ENCODE peak calls at places on chromosomes 16 and 17, in four cellular contexts. H, Q, E and C are unnamed samples.

GRCh38 chr16:51056331-51056730 is 94.7 kb downstream of the SALL1 start:
- DNase-seq in H (no peak), Q (no peak), E (no peak), C (no peak)

GRCh38 chr17:73938706-73939105 is 264.8 kb upstream of the RPL38 start:
- DNase-seq in H (no peak), Q (no peak), E (no peak), C (no peak)

GRCh38 chr17:13601776-13602551 is at the start of gene HS3ST3A1:
- DNase-seq in H (no peak), Q (no peak), E (peak; percentile 66), C (peak; percentile 5)

GRCh38 chr17:2511462-2512369 is at the start of gene METTL16:
- DNase-seq in H (peak; percentile 98), Q (peak; percentile 98), E (peak; percentile 97), C (peak; percentile 98)

GRCh38 chr17:42409467-42410351 is 13.3 kb downstream of the CAVIN1 start:
- DNase-seq in H (peak; percentile 96), Q (peak; percentile 40), E (no peak), C (peak; percentile 79)

GRCh38 chr17:50890675-50891516 is 24.7 kb upstream of the TOB1 start:
- DNase-seq in H (no peak), Q (peak; percentile 45), E (no peak), C (no peak)

GRCh38 chr17:66727634-66728570 is 107.0 kb upstream of the CACNG5 start:
- DNase-seq in H (peak; percentile 41), Q (peak; percentile 78), E (no peak), C (peak; percentile 58)

GRCh38 chr16:57299009-57299718 is 14.7 kb upstream of the PLLP start:
- DNase-seq in H (no peak), Q (peak; percentile 6), E (peak; percentile 28), C (no peak)

GRCh38 chr17:60102632-60103047 is 23.9 kb upstream of the HEATR6 start:
- DNase-seq in H (no peak), Q (no peak), E (no peak), C (peak; percentile 3)

GRCh38 chr17:75498726-75499213 is 16.6 kb downstream of the CASKIN2 start:
- DNase-seq in H (no peak), Q (no peak), E (peak; percentile 65), C (no peak)

GRCh38 chr17:74085434-74085833 is 118.0 kb upstream of the RPL38 start:
- DNase-seq in H (no peak), Q (no peak), E (no peak), C (no peak)

GRCh38 chr17:7352559-7352889 is 562 bp downstream of the KCTD11 start:
- DNase-seq in H (no peak), Q (no peak), E (no peak), C (no peak)
- H3K36me3 ChIP-seq in H (no peaks in the 10 kb centered on the region), Q (no peaks in the 10 kb centered on the region), E (no peaks in the 10 kb centered on the region), C (no peaks in the 10 kb centered on the region)

GRCh38 chr16:27374794-27375499 is 27.0 kb upstream of the IL21R start:
- DNase-seq in H (peak; percentile 35), Q (peak; percentile 44), E (no peak), C (peak; percentile 31)
- TF ChIP-seq POLR2A in H (no peak), Q (no peak), E (no peak), C (no peak)

GRCh38 chr16:1537763-1538289 is 4.4 kb downstream of the TMEM204 start:
- DNase-seq in H (no peak), Q (no peak), E (peak; percentile 40), C (no peak)

GRCh38 chr16:1535391-1536291 is 2.2 kb downstream of the TMEM204 start:
- DNase-seq in H (no peak), Q (no peak), E (peak; percentile 66), C (no peak)

GRCh38 chr16:1537138-1537577 is 3.7 kb downstream of the TMEM204 start:
- DNase-seq in H (no peak), Q (no peak), E (peak; percentile 63), C (no peak)

GRCh38 chr16:1534021-1535020 is 855 bp downstream of the TMEM204 start:
- DNase-seq in H (no peak), Q (no peak), E (peak; percentile 67), C (no peak)

GRCh38 chr16:1536601-1537000 is 3.1 kb downstream of the TMEM204 start:
- DNase-seq in H (no peak), Q (no peak), E (peak; percentile 41), C (no peak)
- H3K4me1 ChIP-seq in H (peaks cover 14% of the 10 kb centered on the region), Q (no peaks in the 10 kb centered on the region), E (peaks cover 76% of the 10 kb centered on the region), C (no peaks in the 10 kb centered on the region)

DNA sequence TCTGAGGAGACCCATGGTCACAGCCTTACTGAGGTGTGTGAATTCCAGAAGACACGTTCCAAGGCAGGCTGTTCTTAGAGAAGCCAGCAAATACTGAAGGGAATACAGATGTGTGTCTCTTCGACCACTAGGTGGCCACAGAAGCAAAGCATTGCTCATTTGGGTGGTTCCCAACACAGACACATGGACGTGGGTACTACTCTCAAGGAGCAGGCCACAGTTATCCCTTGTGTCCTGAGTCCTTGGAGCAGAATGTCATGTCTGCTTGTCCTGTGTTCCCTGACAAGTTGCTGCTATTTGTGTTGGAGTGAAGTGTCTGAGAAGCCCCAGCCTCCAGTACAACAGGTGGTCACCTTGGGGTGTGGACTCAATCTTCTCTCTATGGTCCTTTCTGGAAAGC is 30.3 kb downstream of the HMOX2 start:
- DNase-seq in H (peak; percentile 48), Q (peak; percentile 79), E (no peak), C (peak; percentile 71)
- H3K36me3 ChIP-seq in H (peaks cover 7% of the 10 kb centered on the region), Q (peaks cover 24% of the 10 kb centered on the region), E (peaks cover 49% of the 10 kb centered on the region), C (no peaks in the 10 kb centered on the region)

GRCh38 chr17:28712705-28713415 is 1.2 kb upstream of the PROCA1 start:
- DNase-seq in H (no peak), Q (no peak), E (no peak), C (no peak)

GRCh38 chr17:28711723-28712036 is at the start of gene PROCA1:
- DNase-seq in H (no peak), Q (peak; percentile 25), E (no peak), C (no peak)

GRCh38 chr17:28712037-28712704 is 483 bp upstream of the PROCA1 start:
- DNase-seq in H (no peak), Q (no peak), E (peak; percentile 83), C (no peak)

GRCh38 chr17:28715217-28715616 is 2.5 kb downstream of the RAB34 start:
- DNase-seq in H (no peak), Q (no peak), E (no peak), C (no peak)

DNA sequence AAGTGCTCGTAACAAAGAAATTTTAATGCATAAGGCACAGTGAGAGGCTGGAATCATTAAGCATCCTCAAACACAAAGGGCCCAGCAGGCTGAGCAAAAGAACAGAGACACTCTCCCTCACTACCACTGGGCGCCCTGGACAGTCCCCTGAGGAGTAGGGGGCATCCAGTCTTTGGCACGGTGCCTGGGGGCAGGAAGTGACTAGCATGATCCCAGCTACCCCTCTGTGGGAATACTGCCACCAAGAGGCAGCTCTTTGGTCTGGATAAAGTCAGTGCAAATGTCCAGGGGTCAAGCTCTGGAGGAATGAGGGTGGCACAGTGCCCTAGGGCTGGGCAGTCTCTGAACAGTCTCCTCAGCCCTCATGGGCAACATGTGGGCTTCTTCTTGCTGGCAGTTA is 2.6 kb upstream of the PROCA1 start:
- DNase-seq in H (no peak), Q (no peak), E (peak; percentile 54), C (no peak)
- TF ChIP-seq POLR2A in H (no peak), Q (no peak), E (no peak), C (no peak)

GRCh38 chr16:81547194-81547918 is 102.7 kb downstream of the CMIP start:
- DNase-seq in H (no peak), Q (no peak), E (no peak), C (no peak)

GRCh38 chr16:81548551-81548900 is 103.9 kb downstream of the CMIP start:
- DNase-seq in H (no peak), Q (no peak), E (no peak), C (no peak)

GRCh38 chr16:81545470-81546175 is 101.0 kb downstream of the CMIP start:
- DNase-seq in H (no peak), Q (no peak), E (no peak), C (no peak)

GRCh38 chr16:81547919-81548216 is 103.3 kb downstream of the CMIP start:
- DNase-seq in H (no peak), Q (no peak), E (no peak), C (no peak)

DNA sequence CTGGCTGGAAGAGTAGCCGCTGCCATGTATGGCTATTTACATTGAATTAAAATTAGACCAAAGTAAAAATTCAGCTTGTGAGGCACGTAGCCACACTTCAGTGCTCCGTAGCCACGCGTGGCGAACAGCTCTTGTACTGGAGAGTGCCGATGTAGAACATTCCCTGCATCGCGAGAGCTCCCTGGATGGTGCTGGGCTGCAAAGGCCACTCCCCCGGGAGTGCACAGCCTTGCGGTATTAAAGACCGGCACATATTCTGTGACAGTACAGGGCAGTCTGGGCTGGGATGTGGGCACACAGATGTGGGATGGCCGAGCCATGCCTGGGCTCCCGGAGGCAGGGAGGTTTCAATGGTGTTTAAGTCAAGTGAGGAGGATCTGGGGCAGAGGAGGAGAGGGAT is 102.2 kb downstream of the CMIP start:
- DNase-seq in H (no peak), Q (no peak), E (no peak), C (no peak)
- H3K4me1 ChIP-seq in H (peaks cover 6% of the 10 kb centered on the region), Q (peaks cover 34% of the 10 kb centered on the region), E (peaks cover 43% of the 10 kb centered on the region), C (no peaks in the 10 kb centered on the region)

GRCh38 chr17:47676199-47676472 is 17.8 kb upstream of the TBKBP1 start:
- DNase-seq in H (no peak), Q (no peak), E (no peak), C (no peak)

GRCh38 chr17:47676510-47676909 is 17.5 kb upstream of the TBKBP1 start:
- DNase-seq in H (no peak), Q (no peak), E (no peak), C (no peak)

GRCh38 chr17:47678196-47678595 is 15.8 kb upstream of the TBKBP1 start:
- DNase-seq in H (no peak), Q (no peak), E (no peak), C (no peak)

GRCh38 chr17:47674503-47674902 is 19.5 kb upstream of the TBKBP1 start:
- DNase-seq in H (no peak), Q (no peak), E (no peak), C (no peak)

DNA sequence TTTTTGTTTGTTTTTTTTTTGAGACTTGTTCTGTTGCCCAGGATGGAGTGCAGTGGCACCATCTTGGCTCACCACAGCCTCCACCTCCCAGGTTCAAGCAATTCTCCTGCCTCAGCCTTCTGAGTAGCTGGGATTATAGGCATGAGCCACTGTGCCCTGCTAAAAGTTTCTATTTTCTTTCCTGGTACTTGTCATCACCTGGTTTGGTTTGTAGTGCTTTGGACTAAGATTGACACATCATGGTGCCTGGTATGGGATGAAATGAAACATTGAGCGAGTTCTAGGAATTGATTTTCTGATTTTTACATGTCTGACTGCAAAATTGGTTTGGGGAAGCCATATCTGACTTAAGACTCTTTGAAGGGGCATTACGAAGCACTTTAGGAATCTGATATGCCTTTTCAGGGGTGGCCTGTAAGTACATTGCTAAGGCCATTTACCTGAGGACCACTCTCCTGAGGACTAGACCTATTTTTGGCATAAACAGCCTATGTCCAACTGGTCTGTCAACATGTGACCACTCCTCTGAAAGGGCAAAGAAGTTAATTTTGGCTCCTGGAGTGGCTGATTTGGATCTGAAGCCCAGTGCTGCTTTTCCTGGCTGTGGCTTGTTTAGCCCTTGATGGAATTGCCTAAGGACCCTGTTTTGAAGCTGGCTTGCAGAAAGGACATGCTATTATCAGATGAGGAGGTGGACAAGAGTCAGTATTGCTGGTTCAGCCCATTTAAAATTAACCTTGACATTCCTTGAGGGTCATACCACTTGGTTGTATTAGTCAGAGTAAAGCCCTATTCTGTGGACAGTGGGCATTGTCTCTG is 18.4 kb upstream of the TBKBP1 start:
- DNase-seq in H (no peak), Q (no peak), E (no peak), C (no peak)
- H3K36me3 ChIP-seq in H (peaks cover 5% of the 10 kb centered on the region), Q (peaks cover 69% of the 10 kb centered on the region), E (peaks cover 100% of the 10 kb centered on the region), C (no peaks in the 10 kb centered on the region)